ENCODE peak calls at places on chromosomes 3 and 15, in eight cellular contexts. N is K562; F is tibial nerve; C is heart right ventricle; X is ovary; E is CD4-positive, alpha-beta T cell; M is GM23338; U is lung. Y is an unnamed sample.

GRCh38 chr3:58414538-58415197 is 19.0 kb downstream of the PDHB start:
- DNase-seq in C (peak), F (no peak), E (peak), U (peak), N (peak), M (peak), X (peak), Y (no peak)

GRCh38 chr3:59180006-59180405 is 130.2 kb upstream of the CFAP20DC start:
- DNase-seq in X (no peak), C (no peak), U (no peak), E (no peak), M (peak), F (no peak), N (no peak), Y (no peak)

GRCh38 chr15:29692527-29692926 is 129.7 kb downstream of the TJP1 start:
- DNase-seq in X (no peak), F (no peak), N (no peak), E (no peak), M (peak), C (no peak), U (no peak), Y (no peak)

GRCh38 chr3:120506076-120506827 is 55.5 kb upstream of the FSTL1 start:
- DNase-seq in N (no peak), F (no peak), E (no peak), C (no peak), X (no peak), M (no peak), U (no peak), Y (no peak)

GRCh38 chr15:72820278-72820677 is 36.7 kb upstream of the ADPGK start:
- DNase-seq in U (no peak), X (no peak), M (no peak), N (no peak), C (no peak), E (no peak), F (no peak), Y (no peak)

GRCh38 chr3:58999134-58999778 is 50.6 kb downstream of the CFAP20DC start:
- DNase-seq in X (no peak), N (peak), M (no peak), C (no peak), F (no peak), E (no peak), U (no peak), Y (no peak)

GRCh38 chr15:60544581-60545115 is 65.7 kb upstream of the ICE2 start:
- DNase-seq in X (no peak), N (no peak), F (no peak), U (no peak), M (peak), E (no peak), C (no peak), Y (no peak)

GRCh38 chr3:31635586-31635985 is 102.9 kb downstream of the STT3B start:
- DNase-seq in N (no peak), F (no peak), E (no peak), C (no peak), M (no peak), U (no peak), X (no peak), Y (no peak)

GRCh38 chr3:127812151-127812550 is 10.2 kb downstream of the MGLL start:
- DNase-seq in C (no peak), X (no peak), U (no peak), F (no peak), E (no peak), N (no peak), M (no peak), Y (no peak)

GRCh38 chr3:36124118-36124796 is 256.0 kb upstream of the STAC start:
- DNase-seq in N (no peak), U (no peak), E (no peak), M (peak), C (no peak), X (no peak), F (no peak), Y (no peak)

GRCh38 chr3:42503957-42504333 is 1.5 kb downstream of the VIPR1 start:
- DNase-seq in N (no peak), E (no peak), X (no peak), C (peak), M (no peak), F (no peak), U (no peak), Y (no peak)

GRCh38 chr3:14434105-14434504 is 31.7 kb downstream of the SLC6A6 start:
- DNase-seq in X (no peak), N (no peak), U (no peak), C (no peak), E (no peak), F (no peak), M (no peak), Y (no peak)
- H3K27ac ChIP-seq in X (no peak), N (peak), U (peak), C (peak), E (peak), F (no peak), M (no peak), Y (peak)

GRCh38 chr3:30632065-30632464 is 25.7 kb downstream of the TGFBR2 start:
- DNase-seq in M (no peak), U (no peak), X (no peak), F (no peak), N (no peak), E (no peak), C (no peak), Y (no peak)
- TF ChIP-seq CTCF in M (no peak), U (no peak), X (no peak), F (no peak), N (no peak), E (no peak), C (no peak), Y (no peak)

GRCh38 chr3:80549173-80549572 is 781.4 kb upstream of the ROBO1 start:
- DNase-seq in E (no peak), C (no peak), M (no peak), N (no peak), U (no peak), F (no peak), X (no peak), Y (no peak)

GRCh38 chr3:80554304-80554703 is 786.5 kb upstream of the ROBO1 start:
- DNase-seq in X (no peak), N (no peak), U (no peak), F (no peak), E (no peak), C (no peak), M (no peak), Y (no peak)

GRCh38 chr3:80553211-80553610 is 785.4 kb upstream of the ROBO1 start:
- DNase-seq in U (no peak), X (no peak), M (no peak), C (no peak), N (no peak), F (no peak), E (no peak), Y (no peak)

GRCh38 chr3:80550154-80550553 is 782.4 kb upstream of the ROBO1 start:
- DNase-seq in F (no peak), N (no peak), U (no peak), C (no peak), M (no peak), X (no peak), E (no peak), Y (no peak)
- H3K27ac ChIP-seq in F (no peak), N (no peak), U (no peak), C (no peak), M (no peak), X (no peak), E (no peak), Y (no peak)

DNA sequence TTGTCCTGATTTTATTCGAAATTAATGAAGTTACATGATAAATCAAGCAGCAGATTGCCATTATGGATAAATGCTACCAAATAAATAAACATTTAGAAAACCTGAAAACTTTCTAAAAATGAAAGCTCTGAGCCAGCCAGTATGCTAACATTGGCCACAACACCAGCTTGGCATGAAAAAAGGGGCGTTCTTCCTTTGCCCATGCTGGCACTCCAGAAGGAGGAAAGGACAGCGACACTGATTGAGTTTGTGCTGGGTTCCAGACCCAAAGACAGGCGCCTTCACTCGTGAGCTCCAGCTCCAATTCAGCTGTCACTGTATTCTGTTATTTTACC is 5.1 kb downstream of the STIMATE start:
- DNase-seq in C (no peak), E (no peak), M (peak), U (no peak), X (no peak), N (no peak), F (no peak), Y (no peak)
- TF ChIP-seq CTCF in C (no peak), E (no peak), M (no peak), U (no peak), X (no peak), N (no peak), F (no peak), Y (no peak)

GRCh38 chr15:71735013-71735757 is 75.2 kb upstream of the NR2E3 start:
- DNase-seq in E (no peak), U (no peak), X (no peak), F (no peak), N (no peak), C (no peak), M (no peak), Y (no peak)
- H3K27ac ChIP-seq in E (no peak), U (no peak), X (no peak), F (no peak), N (no peak), C (no peak), M (no peak), Y (no peak)

DNA sequence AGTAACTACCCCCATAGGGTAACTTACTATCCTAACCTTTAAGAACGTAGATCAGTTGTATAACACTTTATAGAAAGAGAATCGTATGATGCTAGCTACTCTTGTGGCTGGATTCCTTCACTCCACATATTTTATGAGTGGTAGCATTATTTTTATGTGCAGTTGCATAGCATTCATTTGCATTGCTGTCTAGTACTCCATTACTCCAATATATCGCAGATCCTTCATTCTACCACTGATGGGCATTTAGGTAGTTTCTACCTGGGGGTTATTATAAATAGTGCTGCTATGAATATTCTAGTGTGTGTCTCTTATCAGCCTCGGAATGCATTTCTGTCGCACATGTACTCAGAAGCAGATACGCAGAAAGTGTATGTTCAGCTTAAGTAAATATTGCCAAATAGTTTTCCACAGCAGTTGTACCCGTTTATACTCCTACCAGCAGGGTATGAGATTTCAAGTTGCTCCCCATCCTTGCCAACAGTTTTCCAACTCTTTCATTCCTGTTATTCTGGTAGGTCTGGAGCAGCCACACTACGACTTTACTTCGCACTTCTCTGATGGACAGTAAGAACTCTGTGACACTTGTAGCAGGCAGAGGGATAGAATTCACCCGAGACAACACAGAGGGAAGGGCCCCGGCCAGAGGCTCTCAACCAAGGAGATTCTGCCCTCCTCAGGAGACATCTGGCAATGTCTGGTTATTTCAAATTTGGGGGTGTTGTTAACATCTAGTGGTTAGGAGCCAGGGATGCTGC is 9.8 kb upstream of the VGLL4 start:
- DNase-seq in F (no peak), E (no peak), X (no peak), M (peak), C (no peak), U (no peak), N (peak), Y (no peak)
- TF ChIP-seq CTCF in F (no peak), E (no peak), X (no peak), M (peak), C (no peak), U (no peak), N (peak), Y (no peak)

Y was measured in esophagus squamous epithelium.